ENCODE peak calls at places on chromosome 14, in five cellular contexts. C is tibial nerve, S is adrenal gland, U is HCT116, A is Peyer's patch. B is an unnamed sample.

GRCh38 chr14:63563370-63564026 is 20.3 kb upstream of the PPP2R5E start:
- DNase-seq in A (no peak), C (no peak), U (no peak), S (no peak), B (no peak)

GRCh38 chr14:53953002-53953827 is 3.4 kb downstream of the BMP4 start:
- DNase-seq in C (peak; percentile 80), U (no peak), S (peak; percentile 90), A (peak; percentile 90), B (no peak)

GRCh38 chr14:92677087-92677668 is 71.2 kb downstream of the LGMN start:
- DNase-seq in U (no peak), A (no peak), S (no peak), C (no peak), B (no peak)

GRCh38 chr14:32576088-32576795 is 247.1 kb downstream of the AKAP6 start:
- DNase-seq in A (no peak), U (peak; percentile 42), S (peak; percentile 45), C (peak; percentile 68), B (no peak)

GRCh38 chr14:106083082-106083481 is 556.7 kb downstream of the TMEM121 start:
- DNase-seq in C (no peak), A (no peak), S (no peak), U (no peak), B (no peak)

GRCh38 chr14:31781578-31781977 is 220.4 kb downstream of the NUBPL start:
- DNase-seq in U (no peak), C (no peak), S (no peak), A (no peak), B (no peak)

GRCh38 chr14:69439516-69440270 is 41.2 kb downstream of the SLC39A9 start:
- DNase-seq in S (no peak), A (no peak), U (no peak), C (no peak), B (no peak)

GRCh38 chr14:95291859-95292542 is 27.7 kb downstream of the CLMN start:
- DNase-seq in A (peak; percentile 73), S (peak; percentile 71), C (peak; percentile 65), U (peak; percentile 21), B (no peak)

GRCh38 chr14:36438883-36439282 is 81.1 kb downstream of the NKX2-1 start:
- DNase-seq in U (no peak), C (no peak), S (no peak), A (no peak), B (no peak)

GRCh38 chr14:41071351-41071750 is 535.3 kb upstream of the LRFN5 start:
- DNase-seq in C (no peak), U (no peak), A (no peak), S (no peak), B (no peak)

GRCh38 chr14:53526190-53526589 is 373.1 kb upstream of the DDHD1 start:
- DNase-seq in A (no peak), S (no peak), U (no peak), C (no peak), B (no peak)

GRCh38 chr14:87049886-87050820 is 942.8 kb downstream of the GALC start:
- DNase-seq in C (no peak), S (no peak), A (no peak), U (no peak), B (no peak)

GRCh38 chr14:38078393-38078792 is 129.3 kb upstream of the SSTR1 start:
- DNase-seq in S (no peak), U (no peak), C (no peak), A (no peak), B (no peak)

GRCh38 chr14:105026033-105026785 is 5.3 kb upstream of the CDCA4 start:
- DNase-seq in A (no peak), U (no peak), S (no peak), C (no peak), B (no peak)

GRCh38 chr14:68396411-68396930 is 396.4 kb downstream of the ZFP36L1 start:
- DNase-seq in A (no peak), S (no peak), U (no peak), C (no peak), B (no peak)

GRCh38 chr14:19917243-19917642 is 3.2 kb upstream of the OR4K5 start:
- DNase-seq in S (no peak), C (no peak), A (no peak), U (no peak), B (no peak)

GRCh38 chr14:98748966-98749365 is 523.0 kb downstream of the BCL11B start:
- DNase-seq in C (no peak), U (no peak), S (no peak), A (no peak), B (no peak)

GRCh38 chr14:67557118-67557517 is 24.0 kb downstream of the PLEKHH1 start:
- DNase-seq in S (no peak), C (no peak), A (no peak), U (no peak), B (no peak)

GRCh38 chr14:60658909-60659585 is 9.8 kb upstream of the SIX1 start:
- DNase-seq in S (no peak), C (no peak), A (no peak), U (no peak), B (no peak)

GRCh38 chr14:96626121-96626768 is 124.1 kb downstream of the PAPOLA start:
- DNase-seq in C (no peak), U (no peak), S (no peak), A (peak; percentile 7), B (peak; percentile 81)

GRCh38 chr14:55807536-55807935 is 227.5 kb downstream of the KTN1 start:
- DNase-seq in S (no peak), C (peak; percentile 13), U (no peak), A (peak; percentile 58), B (no peak)

GRCh38 chr14:60188115-60188514 is 22.9 kb upstream of the DHRS7 start:
- DNase-seq in C (no peak), U (no peak), A (no peak), S (no peak), B (no peak)

GRCh38 chr14:67480011-67480410 is 8.5 kb downstream of the TMEM229B start:
- DNase-seq in U (no peak), C (no peak), A (no peak), S (no peak), B (no peak)

GRCh38 chr14:105419305-105420091 is at the start of gene MTA1:
- DNase-seq in A (peak; percentile 73), S (no peak), U (no peak), C (no peak), B (peak; percentile 69)

GRCh38 chr14:52005625-52006024 is 16.3 kb downstream of the RTRAF start:
- DNase-seq in C (no peak), A (no peak), S (no peak), U (no peak), B (no peak)

GRCh38 chr14:105582639-105583038 is 56.3 kb downstream of the TMEM121 start:
- DNase-seq in U (no peak), S (no peak), A (peak; percentile 58), C (no peak), B (peak; percentile 91)

GRCh38 chr14:102774391-102775153 is 2.7 kb upstream of the TRAF3 start:
- DNase-seq in C (peak; percentile 68), U (no peak), S (peak; percentile 70), A (peak; percentile 58), B (no peak)

DNA sequence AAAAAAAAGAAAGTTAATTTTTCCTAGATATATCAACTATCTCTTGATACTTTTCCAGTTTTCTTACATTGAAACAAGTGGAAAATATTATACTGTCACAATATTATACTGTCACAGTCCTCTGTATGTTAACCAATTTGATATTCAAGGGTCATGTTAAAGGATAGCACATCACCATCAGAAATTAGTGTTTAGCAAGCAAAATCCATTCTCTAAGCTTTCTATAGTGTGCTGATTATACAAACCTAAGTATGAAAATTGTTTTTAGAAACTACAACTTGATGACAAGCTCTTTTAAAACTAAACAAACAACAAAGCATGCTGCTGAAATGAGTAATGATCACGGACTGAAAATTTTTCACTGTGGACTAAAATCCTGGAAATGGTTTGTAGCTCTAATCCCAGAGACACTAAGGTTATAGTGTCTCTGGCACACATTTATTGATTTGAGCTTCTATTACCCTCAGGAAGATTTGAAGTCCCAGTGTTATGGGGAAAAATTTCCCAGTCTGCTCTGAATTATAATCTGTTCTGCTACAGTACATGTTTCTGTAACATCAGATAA is 9.7 kb downstream of the SPTSSA start:
- DNase-seq in C (no peak), U (no peak), A (no peak), S (no peak), B (no peak)
- H3K4me3 ChIP-seq in C (no peak overlapping the region), U (no peak overlapping the region), A (no peak overlapping the region), S (no peak overlapping the region), B (no peak overlapping the region)

GRCh38 chr14:77033622-77034521 is 5.4 kb upstream of the IRF2BPL start:
- DNase-seq in C (peak; percentile 67), U (no peak), A (peak; percentile 83), S (peak; percentile 89), B (no peak)
- TF ChIP-seq POLR2A in C (peak; percentile 7), U (peak; percentile 65), A (no peak), S (no peak), B (peak; percentile 39)

DNA sequence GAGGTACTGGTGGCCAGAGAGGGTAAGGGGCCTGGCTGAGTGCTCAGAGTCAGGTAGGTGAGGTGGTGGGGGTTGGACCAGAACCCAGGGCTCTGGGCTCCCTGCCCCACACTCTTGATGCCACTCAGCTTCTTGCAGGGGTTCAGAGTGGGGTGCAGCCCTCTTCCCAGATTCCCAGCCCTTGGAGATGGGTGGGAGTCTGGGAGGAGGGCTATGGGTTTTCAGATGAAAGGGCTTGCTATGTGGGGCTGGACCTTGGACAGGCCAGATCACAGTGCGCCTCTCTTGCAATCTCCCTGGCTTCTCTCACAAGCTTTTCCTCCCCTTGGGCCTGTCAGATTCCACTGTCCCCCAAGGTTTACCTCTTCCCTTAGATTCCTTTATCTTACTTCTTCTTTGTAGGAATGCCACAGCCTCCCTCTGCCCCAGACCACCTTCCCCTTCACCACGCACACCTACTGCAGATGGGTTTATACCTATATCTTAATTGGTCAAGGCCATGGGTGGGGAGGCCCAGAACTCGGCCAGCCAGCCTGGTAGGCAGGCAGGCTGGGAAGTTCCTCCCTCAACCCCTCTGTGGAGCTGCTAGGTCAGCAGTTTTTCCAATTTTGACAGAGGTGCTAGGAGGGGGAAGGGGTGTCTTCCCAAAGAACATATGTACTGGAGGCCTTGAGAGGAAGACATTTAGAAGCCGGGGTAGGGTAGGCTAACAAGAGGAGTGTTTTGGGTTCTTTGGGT is 1.3 kb downstream of the NYNRIN start:
- DNase-seq in S (peak; percentile 10), C (no peak), A (peak; percentile 49), U (no peak), B (no peak)
- H3K4me3 ChIP-seq in S (no peak overlapping the region), C (peak overlapping the region; percentile 74), A (peak overlapping the region; percentile 47), U (no peak overlapping the region), B (peak overlapping the region; percentile 79)

GRCh38 chr14:89304972-89305703 is 111.9 kb downstream of the FOXN3 start:
- DNase-seq in A (no peak), U (no peak), S (peak; percentile 66), C (no peak), B (no peak)
- TF ChIP-seq POLR2A in A (no peak), U (no peak), S (peak; percentile 20), C (no peak), B (no peak)

DNA sequence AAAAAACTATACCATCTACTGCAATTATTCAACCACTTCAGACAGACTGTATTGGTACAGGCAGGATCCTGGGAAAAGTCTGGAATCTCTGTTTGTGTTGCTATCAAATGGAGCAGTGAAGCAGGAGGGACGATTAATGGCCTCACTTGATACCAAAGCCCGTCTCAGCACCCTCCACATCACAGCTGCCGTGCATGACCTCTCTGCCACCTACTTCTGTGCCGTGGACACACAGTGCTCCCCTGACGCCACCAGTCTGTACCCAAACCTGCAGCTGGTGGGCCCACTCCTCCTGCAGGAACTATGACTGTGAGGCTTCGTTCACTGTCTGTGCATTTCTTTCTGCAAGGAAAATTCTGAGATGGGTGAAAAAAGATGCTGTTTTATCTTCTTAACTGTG is 284.7 kb downstream of the DAD1 start:
- DNase-seq in A (no peak), U (no peak), C (no peak), S (no peak), B (no peak)
- H3K4me3 ChIP-seq in A (no peak overlapping the region), U (no peak overlapping the region), C (no peak overlapping the region), S (no peak overlapping the region), B (no peak overlapping the region)